ENCODE peak calls at places on chromosomes 4 and X, in four cellular contexts. P is astrocyte, J is suprapubic skin, Y is fibroblast of lung. L is an unnamed sample. For H3K27me3, the result is how much of the 10 kb centered on the place peaks cover.

GRCh38 chr4:55358668-55359067 is 12.6 kb downstream of the SRD5A3 start:
- DNase-seq in Y (peak), P (peak), J (no peak), L (peak)

GRCh38 chr4:38529189-38530115 is 134.5 kb upstream of the KLF3 start:
- DNase-seq in P (no peak), Y (no peak), J (no peak), L (peak)

GRCh38 chr4:2930821-2931764 is 32.1 kb downstream of the NOP14 start:
- DNase-seq in J (peak), P (no peak), Y (no peak), L (no peak)

GRCh38 chr4:84176061-84176460 is 323.0 kb downstream of the NKX6-1 start:
- DNase-seq in Y (no peak), J (no peak), P (no peak), L (no peak)

GRCh38 chr4:38313999-38314561 is 349.9 kb upstream of the KLF3 start:
- DNase-seq in J (no peak), Y (peak), P (peak), L (peak)

GRCh38 chrX:46575991-46576392 is 2.4 kb downstream of the CHST7 start:
- DNase-seq in P (no peak), Y (peak), J (no peak), L (no peak)

GRCh38 chr4:23741586-23742240 is 148.1 kb downstream of the PPARGC1A start:
- DNase-seq in J (no peak), Y (no peak), P (no peak), L (no peak)

GRCh38 chr4:55768291-55768690 is 51.3 kb upstream of the EXOC1L start:
- DNase-seq in J (no peak), Y (peak), P (peak), L (peak)

GRCh38 chrX:48493890-48494364 is 14.9 kb upstream of the PORCN start:
- DNase-seq in J (no peak), P (no peak), Y (peak), L (no peak)

GRCh38 chr4:111618908-111619307 is 526.3 kb upstream of the FAM241A start:
- DNase-seq in J (no peak), Y (peak), P (peak), L (no peak)

GRCh38 chr4:169208516-169208915 is 62.2 kb downstream of the SH3RF1 start:
- DNase-seq in J (no peak), Y (peak), P (peak), L (peak)

GRCh38 chrX:88136328-88136727 is 610.7 kb upstream of the CPXCR1 start:
- DNase-seq in Y (no peak), J (no peak), P (no peak), L (no peak)

GRCh38 chr4:122744229-122744628 is 11.7 kb downstream of the BBS12 start:
- DNase-seq in Y (no peak), J (no peak), P (peak), L (no peak)

GRCh38 chr4:109729155-109729562 is 711 bp downstream of the PLA2G12A start:
- DNase-seq in P (no peak), J (no peak), Y (peak), L (peak)

DNA sequence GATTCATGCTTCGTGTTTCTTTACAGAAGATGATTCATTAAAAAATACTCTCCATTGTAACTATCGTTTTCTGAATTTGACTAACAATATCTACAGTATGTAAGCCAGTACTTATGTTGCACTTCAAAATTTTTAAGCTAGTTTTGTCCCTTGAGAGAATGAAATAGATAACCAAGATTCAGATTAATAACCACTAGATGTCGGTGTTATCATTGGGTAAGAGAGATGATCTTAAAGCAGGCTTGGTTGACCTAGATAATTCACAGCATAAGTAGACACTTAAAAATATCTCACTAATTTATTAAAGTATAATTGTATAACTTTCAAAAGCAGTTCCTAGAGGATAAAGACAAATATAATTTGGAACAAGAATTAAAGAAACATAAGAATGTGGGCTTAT is 430.9 kb downstream of the C4orf33 start:
- DNase-seq in Y (no peak), J (no peak), P (no peak), L (peak)
- TF ChIP-seq CTCF in Y (no peak), J (no peak), P (no peak), L (peak)

DNA sequence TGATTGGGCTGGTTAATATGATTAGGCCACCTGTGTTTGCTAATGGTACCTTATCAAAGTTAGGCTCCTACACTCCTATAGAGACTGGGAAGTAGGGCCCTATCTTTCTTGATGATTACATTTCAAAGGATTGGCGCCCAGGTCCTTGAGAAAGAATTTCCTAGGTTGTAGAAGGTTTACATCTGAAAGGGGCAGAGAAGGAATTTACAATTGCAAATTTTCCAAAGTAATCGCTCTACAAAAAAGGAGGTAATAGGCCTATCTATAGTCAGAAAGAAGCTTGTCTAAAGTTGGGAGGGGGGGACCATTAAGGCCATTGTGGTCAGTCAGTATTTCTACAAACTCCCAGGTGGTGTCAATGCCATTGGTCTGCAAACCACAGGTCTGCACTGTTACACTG is 638.4 kb downstream of the IL1RAPL1 start:
- DNase-seq in P (peak), J (no peak), Y (peak), L (no peak)
- H3K27me3 ChIP-seq in P (under half), J (under half), Y (under half), L (under half)

DNA sequence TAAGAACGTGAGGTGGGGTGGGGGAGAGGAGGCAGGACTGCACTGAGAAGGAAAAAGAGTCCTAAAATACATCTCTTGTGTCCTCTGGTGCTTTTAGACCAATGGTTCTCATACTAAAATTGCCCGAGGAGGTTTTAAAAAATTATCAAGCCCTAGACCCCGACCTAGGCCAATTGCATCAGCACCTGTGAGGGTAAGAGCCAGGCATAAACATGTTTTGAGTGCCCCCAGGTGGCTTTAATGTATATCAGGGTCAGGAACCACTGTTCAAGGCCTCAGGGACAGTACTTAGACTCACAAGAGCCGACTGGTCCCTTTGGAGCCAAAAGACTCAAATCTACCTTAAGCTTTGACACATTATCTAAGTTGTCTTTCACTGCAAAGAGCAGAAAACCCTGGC is 37.5 kb upstream of the TMEM150C start:
- DNase-seq in J (no peak), Y (no peak), P (no peak), L (no peak)
- TF ChIP-seq CTCF in J (no peak), Y (no peak), P (no peak), L (no peak)

GRCh38 chrX:101488796-101489195 is 3.5 kb downstream of the ARMCX4 start:
- DNase-seq in J (no peak), Y (no peak), P (no peak), L (no peak)

GRCh38 chrX:101491943-101492342 is 6.7 kb downstream of the ARMCX4 start:
- DNase-seq in P (no peak), J (no peak), Y (no peak), L (no peak)

DNA sequence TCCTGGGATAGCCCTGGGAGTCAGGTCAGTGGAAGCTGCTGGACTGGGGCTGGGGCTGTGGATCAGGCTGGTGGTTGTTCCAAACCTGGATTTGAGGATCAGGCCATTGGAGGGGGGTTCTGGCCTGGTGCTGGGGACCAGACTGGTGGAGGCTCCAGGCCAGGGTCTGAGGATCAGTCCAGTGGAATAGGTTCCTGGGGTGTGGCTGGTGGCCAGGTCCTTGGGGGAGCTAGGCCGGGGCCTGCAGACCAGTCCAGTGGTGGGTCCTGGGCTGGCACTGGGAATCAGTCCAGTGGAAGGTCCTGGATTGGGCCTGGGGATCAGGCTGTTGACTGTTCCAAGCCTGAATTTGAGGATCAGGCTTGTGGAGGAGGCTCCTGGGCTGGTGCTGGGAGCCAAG is 8.0 kb downstream of the ARMCX4 start:
- DNase-seq in P (no peak), Y (no peak), J (no peak), L (no peak)
- H3K27me3 ChIP-seq in P (under half), Y (under half), J (under half), L (under half)

GRCh38 chrX:108209006-108209554 is 117.5 kb downstream of the ATG4A start:
- DNase-seq in Y (no peak), P (no peak), J (no peak), L (no peak)

GRCh38 chrX:108198420-108198819 is 106.8 kb downstream of the ATG4A start:
- DNase-seq in P (no peak), Y (peak), J (no peak), L (no peak)

GRCh38 chrX:108199041-108199440 is 107.5 kb downstream of the ATG4A start:
- DNase-seq in Y (no peak), J (no peak), P (no peak), L (no peak)

GRCh38 chrX:108199691-108200090 is 108.1 kb downstream of the ATG4A start:
- DNase-seq in P (no peak), Y (peak), J (no peak), L (peak)

GRCh38 chrX:108203540-108203939 is 112.0 kb downstream of the ATG4A start:
- DNase-seq in P (no peak), J (no peak), Y (no peak), L (no peak)
- TF ChIP-seq CTCF in P (no peak), J (no peak), Y (no peak), L (no peak)

DNA sequence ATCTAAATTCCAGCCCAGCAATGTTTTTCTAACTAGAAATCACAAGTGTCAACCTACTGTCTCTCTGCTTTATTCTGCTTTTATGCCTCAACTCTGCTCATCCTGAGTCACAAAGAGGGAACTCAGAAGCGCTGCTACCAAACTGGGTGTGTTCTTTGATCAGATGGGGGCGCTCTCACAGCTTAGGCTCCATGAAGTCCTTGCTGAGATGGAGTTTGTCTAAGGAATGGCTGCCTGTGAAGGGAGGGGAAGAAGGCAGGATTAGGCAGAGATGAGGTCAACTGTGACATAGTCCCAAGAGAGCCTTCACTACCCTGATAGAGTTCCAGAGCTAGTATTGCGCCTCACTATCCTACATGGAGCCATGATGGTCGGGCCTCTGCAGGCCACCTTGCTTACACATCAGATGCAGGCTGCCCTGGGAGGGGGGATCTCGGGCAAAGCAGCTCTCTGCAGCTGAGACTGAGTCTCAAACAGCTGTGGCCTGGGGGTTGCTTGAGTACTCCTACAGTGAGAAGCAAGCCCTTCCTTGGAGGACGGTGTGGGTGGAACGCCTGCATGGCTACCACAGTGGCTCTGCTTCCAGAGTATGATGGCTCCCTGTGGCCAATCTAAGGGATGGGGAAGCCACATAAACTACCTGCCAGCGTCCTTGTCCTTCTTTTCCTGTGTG is 219.9 kb downstream of the CCNG2 start:
- DNase-seq in Y (no peak), J (no peak), P (no peak), L (no peak)
- H3K27me3 ChIP-seq in Y (under half), J (under half), P (under half), L (under half)

GRCh38 chrX:149504915-149505651 is at the start of gene IDS:
- DNase-seq in P (peak), Y (peak), J (peak), L (peak)

GRCh38 chrX:149506349-149506748 is 1.2 kb upstream of the IDS start:
- DNase-seq in Y (no peak), P (no peak), J (no peak), L (peak)

GRCh38 chrX:149505671-149506070 is 565 bp upstream of the IDS start:
- DNase-seq in P (no peak), Y (no peak), J (no peak), L (no peak)

GRCh38 chrX:149508467-149508866 is 3.4 kb upstream of the IDS start:
- DNase-seq in Y (no peak), P (no peak), J (no peak), L (no peak)

DNA sequence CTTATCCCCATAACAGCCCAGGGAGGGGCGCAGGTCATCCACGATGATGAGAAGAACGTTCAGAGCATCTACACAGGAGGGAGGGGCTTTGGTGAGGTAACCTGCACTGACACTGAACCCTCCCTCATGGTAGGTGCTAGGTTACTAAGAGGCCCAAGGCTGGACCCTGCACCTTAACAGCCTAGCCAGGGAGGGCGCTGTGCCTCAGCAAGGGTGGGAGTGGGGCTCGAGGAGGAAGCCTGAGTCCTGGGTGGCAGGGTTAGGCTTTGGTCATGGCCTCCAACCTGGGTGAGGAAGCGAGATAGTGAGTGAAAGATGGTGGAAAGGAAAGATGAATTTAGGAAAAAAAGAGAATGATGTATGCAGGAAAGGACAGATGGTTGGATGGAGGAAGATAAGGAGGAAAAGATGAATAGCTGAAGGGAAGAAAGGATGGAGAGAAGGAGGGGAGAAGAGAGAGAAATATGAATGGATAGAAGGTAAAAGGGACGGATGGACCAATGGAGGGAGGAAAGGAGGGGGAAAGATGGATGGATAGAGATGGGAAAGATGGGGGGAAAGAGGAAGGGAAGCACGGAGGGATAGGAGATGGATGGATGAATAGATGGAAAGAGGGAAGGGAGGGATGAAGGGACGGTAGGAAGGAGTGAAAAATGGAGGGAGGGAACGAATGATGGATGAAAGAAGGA is 736 bp downstream of the IDS start:
- DNase-seq in P (no peak), J (no peak), Y (no peak), L (no peak)
- TF ChIP-seq CTCF in P (no peak), J (no peak), Y (no peak), L (peak)

GRCh38 chrX:12804655-12805054 is 13.4 kb downstream of the PRPS2 start:
- DNase-seq in Y (peak), J (no peak), P (no peak), L (peak)
- H3K27me3 ChIP-seq in Y (under half), J (under half), P (under half), L (under half)

L was measured in bronchial epithelial cell.